ENCODE peak calls at places on chromosomes 1 and 21, in nine cellular contexts. C is ecto neural progenitor cell; M is amniotic epithelial cell; X is neural progenitor cell; N is sciatic nerve; R is stimulated activated CD4-positive, alpha-beta T cell treated with anti-CD3 and anti-CD28 coated beads, Interleukin-2, amount 100 ng/mL, for 48 hours; P is germinal center; K is tibial nerve; I is GM23248. H is an unnamed sample.

GRCh38 chr1:228100822-228101613 is 2.1 kb downstream of the C1orf35 start:
- DNase-seq in C (no peak), M (no peak), X (no peak), N (peak), R (no peak), P (no peak), K (no peak), I (no peak), H (peak)

GRCh38 chr1:205271277-205271676 is 43.5 kb downstream of the TMCC2 start:
- DNase-seq in C (no peak), M (no peak), X (no peak), N (no peak), R (no peak), P (no peak), K (no peak), I (peak), H (no peak)

GRCh38 chr1:16300436-16300835 is 51.8 kb downstream of the FBXO42 start:
- DNase-seq in C (no peak), M (no peak), X (no peak), N (no peak), R (no peak), P (no peak), K (no peak), I (no peak), H (no peak)

GRCh38 chr21:16775056-16775455 is 737.8 kb upstream of the CXADR start:
- DNase-seq in C (peak), M (no peak), X (peak), N (no peak), R (no peak), P (no peak), K (no peak), I (no peak), H (no peak)

GRCh38 chr1:177780096-177780700 is 189.7 kb downstream of the SEC16B start:
- DNase-seq in C (no peak), M (peak), X (peak), N (no peak), R (no peak), P (no peak), K (no peak), I (peak), H (peak)

GRCh38 chr1:31387612-31388011 is 14.7 kb upstream of the FABP3 start:
- DNase-seq in C (no peak), M (peak), X (no peak), N (no peak), R (no peak), P (no peak), K (no peak), I (peak), H (no peak)

GRCh38 chr1:218351617-218352438 is 6.7 kb downstream of the TGFB2 start:
- DNase-seq in C (no peak), M (peak), X (peak), N (no peak), R (no peak), P (peak), K (no peak), I (peak), H (peak)

GRCh38 chr1:101438359-101438758 is 201.5 kb downstream of the S1PR1 start:
- DNase-seq in C (no peak), M (no peak), X (peak), N (no peak), R (no peak), P (peak), K (no peak), I (peak), H (peak)

GRCh38 chr1:203166192-203166940 is 9.3 kb downstream of the MYBPH start:
- DNase-seq in C (no peak), M (no peak), X (no peak), N (no peak), R (no peak), P (no peak), K (no peak), I (no peak), H (peak)

GRCh38 chr1:996851-997727 is 2.8 kb downstream of the HES4 start:
- DNase-seq in C (peak), M (no peak), X (no peak), N (no peak), R (no peak), P (no peak), K (no peak), I (no peak), H (no peak)

H was measured in GM13976.